ENCODE peak calls at places on chromosomes 13 and 19, in nine cellular contexts. B, M, L, W, P, K, E, G and C are unnamed samples.

GRCh38 chr19:6639439-6639838 is 30.5 kb downstream of the TNFSF14 start:
- DNase-seq in M (no peak), W (no peak), E (no peak), G (no peak), K (no peak), B (no peak), L (no peak), P (no peak), C (no peak)

GRCh38 chr19:51664997-51665396 is 18.4 kb upstream of the SIGLEC14 start:
- DNase-seq in M (no peak), L (peak), B (no peak), W (no peak), E (no peak), P (no peak), K (no peak), G (no peak), C (no peak)

GRCh38 chr19:3407556-3408516 is 41.5 kb downstream of the NFIC start:
- DNase-seq in B (no peak), M (no peak), P (peak), L (peak), G (no peak), W (no peak), E (no peak), K (no peak), C (peak)

GRCh38 chr13:25037057-25037813 is 58.7 kb upstream of the PABPC3 start:
- DNase-seq in L (peak), G (peak), E (no peak), B (no peak), K (peak), P (no peak), M (peak), W (no peak), C (peak)

GRCh38 chr19:55341191-55342043 is 1.7 kb downstream of the KMT5C start:
- DNase-seq in E (peak), L (peak), K (peak), M (peak), B (peak), G (no peak), P (peak), W (peak), C (peak)

GRCh38 chr19:13154241-13154778 is 4.1 kb downstream of the IER2 start:
- DNase-seq in L (peak), P (peak), E (peak), K (peak), M (peak), G (peak), B (peak), W (peak), C (peak)

GRCh38 chr19:6772028-6772865 is at the start of gene VAV1:
- DNase-seq in L (no peak), P (no peak), M (no peak), W (peak), E (no peak), B (peak), K (no peak), G (no peak), C (no peak)

GRCh38 chr19:3109491-3109890 is 15.3 kb downstream of the GNA11 start:
- DNase-seq in E (no peak), M (no peak), L (no peak), K (no peak), G (no peak), B (no peak), W (no peak), P (no peak), C (no peak)

GRCh38 chr13:38661276-38661675 is 25.6 kb upstream of the FREM2 start:
- DNase-seq in B (no peak), L (no peak), P (no peak), E (no peak), W (no peak), G (no peak), M (no peak), K (no peak), C (peak)

GRCh38 chr19:17706750-17707181 is 12.5 kb upstream of the MAP1S start:
- DNase-seq in B (no peak), L (peak), P (no peak), E (no peak), M (peak), G (no peak), K (peak), W (no peak), C (no peak)

GRCh38 chr13:55528434-55528833 is 1612.3 kb upstream of the PRR20A start:
- DNase-seq in P (no peak), E (no peak), W (no peak), G (no peak), K (no peak), M (no peak), L (no peak), B (no peak), C (no peak)

GRCh38 chr13:43071824-43072223 is 48.4 kb downstream of the DNAJC15 start:
- DNase-seq in K (no peak), G (no peak), W (no peak), L (no peak), M (no peak), B (no peak), P (no peak), E (no peak), C (no peak)

GRCh38 chr19:10408511-10409291 is 5.4 kb upstream of the CDC37 start:
- DNase-seq in B (no peak), M (no peak), G (no peak), E (no peak), W (peak), K (no peak), P (no peak), L (no peak), C (no peak)

GRCh38 chr19:2302319-2303208 is 5.4 kb downstream of the LINGO3 start:
- DNase-seq in K (peak), W (no peak), G (no peak), L (peak), P (no peak), B (no peak), M (peak), E (no peak), C (peak)

GRCh38 chr19:2618611-2619010 is 83.9 kb downstream of the GNG7 start:
- DNase-seq in E (no peak), P (no peak), G (no peak), K (peak), L (no peak), W (peak), B (no peak), M (no peak), C (peak)

GRCh38 chr13:36337938-36338337 is 8.3 kb downstream of the SPART start:
- DNase-seq in W (no peak), K (no peak), L (no peak), E (no peak), G (no peak), B (no peak), M (no peak), P (no peak), C (no peak)
- TF ChIP-seq CTCF in W (no peak), K (no peak), L (peak), E (no peak), G (no peak), B (no peak), M (no peak), P (no peak), C (no peak)

GRCh38 chr13:44974056-44974798 is 15.0 kb downstream of the NUFIP1 start:
- DNase-seq in K (peak), P (no peak), E (no peak), L (peak), B (no peak), G (no peak), W (no peak), M (no peak), C (peak)

GRCh38 chr13:44972956-44973581 is 16.2 kb downstream of the NUFIP1 start:
- DNase-seq in W (no peak), K (peak), G (no peak), L (peak), E (no peak), M (no peak), P (no peak), B (no peak), C (peak)

GRCh38 chr13:44976196-44976595 is 13.1 kb downstream of the NUFIP1 start:
- DNase-seq in L (no peak), B (no peak), E (no peak), G (no peak), M (no peak), W (no peak), K (no peak), P (no peak), C (no peak)

GRCh38 chr13:44976949-44977583 is 12.2 kb downstream of the NUFIP1 start:
- DNase-seq in M (no peak), L (no peak), W (no peak), K (no peak), G (no peak), P (no peak), E (no peak), B (no peak), C (no peak)

GRCh38 chr13:44978328-44978727 is 10.9 kb downstream of the NUFIP1 start:
- DNase-seq in P (no peak), L (no peak), K (no peak), E (no peak), G (no peak), W (no peak), B (no peak), M (no peak), C (no peak)
- TF ChIP-seq CTCF in P (no peak), L (no peak), K (no peak), E (no peak), G (peak), W (no peak), B (no peak), M (peak), C (no peak)

DNA sequence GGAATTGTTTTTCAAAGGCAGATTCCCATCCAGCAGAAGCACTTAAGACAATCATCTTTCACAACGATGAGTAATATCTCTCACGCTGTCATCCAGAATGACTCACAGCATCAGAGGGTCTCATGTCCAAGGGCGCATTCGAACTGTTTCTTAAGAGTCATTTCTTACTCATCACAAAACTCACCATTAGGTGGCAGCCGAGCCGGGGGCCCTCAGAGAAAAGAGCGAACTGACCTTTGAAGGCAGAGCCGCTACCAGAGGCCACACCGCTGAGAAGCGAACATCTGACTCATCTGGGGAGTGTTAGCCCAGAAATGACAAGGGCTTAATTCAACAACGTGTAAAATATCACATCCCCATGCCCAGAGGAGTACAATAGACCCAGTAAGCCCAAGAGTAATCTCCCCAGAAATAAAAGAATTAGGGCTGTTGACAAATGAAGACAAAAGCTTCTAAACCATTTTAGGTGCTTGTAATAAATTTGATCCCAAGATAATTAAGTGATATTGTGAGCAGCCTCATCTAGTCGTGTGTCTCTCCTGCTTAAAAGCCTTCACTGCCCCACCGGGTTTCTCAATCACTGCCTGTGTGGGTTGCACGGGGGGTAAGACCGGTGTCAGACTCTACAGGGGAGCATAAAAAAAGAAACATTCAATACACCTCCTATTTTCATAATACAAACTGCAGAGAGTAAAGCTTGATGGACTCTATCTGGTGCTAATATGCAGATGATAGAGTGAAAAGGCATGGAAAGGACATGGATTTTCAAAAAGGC is 96.2 kb downstream of the CYSLTR2 start:
- DNase-seq in G (peak), W (peak), P (peak), K (peak), M (peak), L (peak), B (peak), E (no peak), C (peak)
- TF ChIP-seq CTCF in G (peak), W (peak), P (peak), K (peak), M (peak), L (peak), B (peak), E (peak), C (peak)

DNA sequence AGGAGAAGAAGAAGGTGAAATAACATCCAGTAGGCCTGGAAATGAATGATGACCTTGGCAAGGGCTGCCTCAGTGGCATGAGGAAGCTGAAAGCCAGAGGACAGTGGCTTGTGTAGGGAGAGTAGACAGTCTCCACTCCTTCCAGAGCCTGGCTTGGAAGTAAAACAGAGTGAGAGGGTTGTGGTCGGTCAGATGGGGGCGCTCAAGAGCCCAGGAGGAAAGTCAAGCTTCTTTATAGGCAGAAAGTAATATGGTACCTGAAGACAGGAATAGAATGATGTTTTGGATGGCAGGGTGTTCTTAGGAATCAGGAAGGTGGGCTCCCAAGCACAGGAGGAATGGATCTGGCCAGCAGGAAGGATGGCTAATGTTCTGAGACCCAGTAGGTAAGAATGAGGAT is 75.1 kb upstream of the TSC22D1 start:
- DNase-seq in P (no peak), G (no peak), W (no peak), K (no peak), M (no peak), B (no peak), L (no peak), E (no peak), C (no peak)
- TF ChIP-seq CTCF in P (no peak), G (no peak), W (no peak), K (no peak), M (no peak), B (no peak), L (peak), E (no peak), C (no peak)

DNA sequence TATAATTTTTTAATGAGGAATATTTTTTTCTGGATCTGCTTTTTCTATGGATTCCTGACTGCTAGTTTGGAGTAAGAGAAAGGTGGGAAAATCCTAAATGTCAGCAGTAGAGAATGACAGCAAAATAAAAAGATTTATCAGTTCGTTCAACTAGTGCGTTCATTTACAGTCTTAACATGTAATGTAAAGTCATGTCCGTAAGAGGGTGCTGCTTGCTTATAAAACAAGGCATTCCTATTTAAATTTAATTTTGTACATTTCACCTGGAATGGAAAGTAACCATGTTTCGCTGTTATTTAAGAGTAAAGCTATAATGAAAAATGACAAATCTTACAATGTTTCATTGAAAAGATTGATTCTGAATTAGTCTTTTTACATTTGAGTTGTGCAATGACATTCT is 76.6 kb downstream of the ZMYM2 start:
- DNase-seq in M (no peak), L (peak), G (no peak), K (no peak), E (no peak), W (no peak), B (no peak), P (no peak), C (no peak)
- TF ChIP-seq CTCF in M (no peak), L (no peak), G (peak), K (no peak), E (no peak), W (no peak), B (no peak), P (no peak), C (peak)

GRCh38 chr19:52725528-52725961 is 9.3 kb downstream of the ZNF611 start:
- DNase-seq in P (no peak), L (no peak), M (no peak), K (no peak), W (no peak), B (no peak), E (no peak), G (no peak), C (no peak)
- TF ChIP-seq CTCF in P (no peak), L (no peak), M (no peak), K (no peak), W (no peak), B (no peak), E (no peak), G (no peak), C (no peak)

DNA sequence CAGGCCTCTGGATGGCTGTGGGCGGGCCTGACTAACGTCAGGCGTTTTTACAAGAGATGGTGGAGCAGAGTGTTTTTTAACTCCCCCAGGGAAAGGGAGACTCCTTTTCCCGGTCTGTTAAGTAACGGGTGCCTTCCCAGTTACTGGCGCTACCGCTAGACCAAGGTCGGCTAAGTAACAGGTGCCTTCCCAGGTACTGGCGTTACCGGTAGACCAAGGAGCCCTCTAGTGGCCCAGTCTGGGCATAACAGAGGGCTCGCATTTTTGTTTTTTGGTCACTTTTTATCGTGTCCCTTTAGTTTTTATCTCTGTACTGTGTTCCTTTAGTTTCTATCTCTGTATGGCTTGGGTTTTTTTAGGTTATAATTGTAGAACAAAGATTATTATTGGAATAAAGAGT is 10.0 kb downstream of the ZNF383 start:
- DNase-seq in M (peak), P (no peak), E (peak), B (no peak), K (no peak), W (no peak), L (peak), G (no peak), C (no peak)
- TF ChIP-seq CTCF in M (peak), P (no peak), E (peak), B (no peak), K (peak), W (no peak), L (peak), G (peak), C (peak)

GRCh38 chr13:80342541-80343371 is 1.8 kb upstream of the SPRY2 start:
- DNase-seq in E (peak), B (peak), L (peak), P (peak), K (peak), W (peak), M (peak), G (no peak), C (peak)

GRCh38 chr13:80348308-80348707 is 7.4 kb upstream of the SPRY2 start:
- DNase-seq in G (no peak), W (no peak), P (no peak), E (no peak), B (no peak), L (no peak), M (no peak), K (no peak), C (no peak)

GRCh38 chr13:80345771-80346510 is 5.0 kb upstream of the SPRY2 start:
- DNase-seq in W (no peak), M (no peak), L (no peak), G (no peak), E (no peak), P (no peak), B (no peak), K (no peak), C (no peak)

DNA sequence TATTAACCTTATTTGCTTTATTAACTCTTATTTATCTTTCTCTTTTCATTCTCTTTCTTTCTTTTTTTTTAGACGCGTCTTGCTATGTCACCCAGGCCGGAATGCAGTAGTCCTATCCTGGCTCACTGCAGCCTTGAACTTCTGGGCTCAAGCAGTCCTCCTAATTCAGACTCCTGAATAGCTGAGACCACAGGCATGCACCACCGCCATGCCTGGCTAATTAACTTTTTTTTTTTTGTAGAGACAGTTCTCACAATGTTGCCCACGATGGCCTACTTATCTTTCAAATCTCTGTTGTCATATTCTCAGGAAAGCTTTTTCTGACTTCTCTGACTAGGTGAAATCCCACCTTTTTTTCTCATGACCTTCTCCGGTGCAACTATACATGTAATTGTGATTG is 7.8 kb upstream of the SPRY2 start:
- DNase-seq in K (no peak), B (no peak), W (no peak), G (no peak), M (no peak), L (no peak), E (no peak), P (no peak), C (no peak)
- TF ChIP-seq CTCF in K (no peak), B (no peak), W (no peak), G (no peak), M (no peak), L (no peak), E (no peak), P (no peak), C (no peak)